ENCODE peak calls at places on chromosome 16, in seven cellular contexts. H is IMR-90, X is astrocyte, E is cardiac muscle cell, I is AG10803, V is A549, Y is mucosa of descending colon. Q is an unnamed sample.

GRCh38 chr16:30884760-30885159 is 9.1 kb downstream of the BCL7C start:
- DNase-seq in H (no peak), V (no peak), X (no peak), Y (no peak), E (no peak), I (no peak), Q (no peak)

GRCh38 chr16:2374644-2375043 is 34.1 kb upstream of the ABCA3 start:
- DNase-seq in H (no peak), Y (no peak), X (no peak), V (no peak), E (no peak), I (no peak), Q (no peak)

GRCh38 chr16:19329932-19330331 is 44.4 kb downstream of the CLEC19A start:
- DNase-seq in Y (no peak), I (peak), X (peak), H (no peak), E (no peak), V (no peak), Q (no peak)

GRCh38 chr16:73053038-73053378 is 5.1 kb upstream of the ZFHX3 start:
- DNase-seq in H (no peak), Y (no peak), E (no peak), X (no peak), V (no peak), I (no peak), Q (no peak)

GRCh38 chr16:65702707-65703402 is 581.0 kb upstream of the CDH11 start:
- DNase-seq in V (no peak), I (no peak), Y (no peak), X (peak), H (no peak), E (peak), Q (no peak)

GRCh38 chr16:12504312-12504711 is 299.4 kb downstream of the CPPED1 start:
- DNase-seq in I (no peak), X (no peak), H (peak), Y (no peak), E (no peak), V (no peak), Q (no peak)

GRCh38 chr16:11349599-11350276 is 4.5 kb downstream of the RMI2 start:
- DNase-seq in V (no peak), X (peak), H (peak), E (no peak), I (peak), Y (peak), Q (no peak)

GRCh38 chr16:29961479-29962343 is at the start of gene TMEM219:
- DNase-seq in H (peak), E (peak), I (peak), V (peak), Y (peak), X (peak), Q (peak)

GRCh38 chr16:85386467-85387170 is 226.5 kb upstream of the GSE1 start:
- DNase-seq in I (no peak), E (no peak), Y (peak), H (no peak), X (no peak), V (no peak), Q (no peak)

GRCh38 chr16:85293899-85294642 is 181.8 kb upstream of the CIBAR2 start:
- DNase-seq in Y (no peak), E (no peak), H (no peak), X (no peak), I (no peak), V (no peak), Q (no peak)

GRCh38 chr16:15996432-15997109 is 47.2 kb downstream of the ABCC1 start:
- DNase-seq in V (peak), H (peak), Y (no peak), X (peak), E (no peak), I (peak), Q (no peak)

GRCh38 chr16:56108724-56109123 is 82.6 kb upstream of the GNAO1 start:
- DNase-seq in H (no peak), E (no peak), I (no peak), X (no peak), V (no peak), Y (no peak), Q (no peak)

GRCh38 chr16:10868562-10869469 is 8.2 kb upstream of the CIITA start:
- DNase-seq in I (no peak), V (no peak), H (no peak), X (no peak), Y (peak), E (no peak), Q (no peak)

GRCh38 chr16:2821483-2822157 is 4.6 kb downstream of the PRSS21 start:
- DNase-seq in X (no peak), H (no peak), V (no peak), I (peak), E (no peak), Y (no peak), Q (no peak)

GRCh38 chr16:83603981-83604570 is 203.7 kb upstream of the HSBP1 start:
- DNase-seq in Y (no peak), X (no peak), H (no peak), V (no peak), E (no peak), I (peak), Q (no peak)

GRCh38 chr16:83602797-83603735 is 204.7 kb upstream of the HSBP1 start:
- DNase-seq in V (no peak), X (no peak), I (no peak), H (no peak), Y (no peak), E (no peak), Q (no peak)

GRCh38 chr16:83599789-83600462 is 207.9 kb upstream of the HSBP1 start:
- DNase-seq in V (no peak), I (no peak), X (no peak), H (no peak), Y (no peak), E (no peak), Q (no peak)
- H3K4me3 ChIP-seq in V (no peak), I (no peak), X (no peak), H (no peak), Y (no peak), E (no peak), Q (no peak)

DNA sequence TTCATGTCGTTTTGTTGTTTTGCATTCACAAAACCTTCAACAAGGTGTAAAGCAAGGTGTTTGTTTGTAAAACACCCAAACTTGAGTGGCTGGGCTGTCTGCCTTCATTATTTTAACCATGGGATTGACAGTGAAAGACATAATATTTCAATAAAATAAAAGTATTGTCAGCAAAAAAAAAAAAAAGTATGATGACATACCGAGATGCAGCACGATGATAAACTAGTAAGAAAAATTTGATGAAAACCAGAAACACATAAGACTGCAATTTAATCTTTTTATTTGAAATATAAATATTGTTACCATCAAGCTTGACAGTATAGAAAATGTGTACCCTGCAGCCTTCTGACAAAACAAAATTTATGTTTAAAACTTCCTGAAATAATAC is 419.3 kb upstream of the DYNLRB2 start:
- DNase-seq in E (no peak), Y (no peak), X (no peak), V (no peak), H (no peak), I (no peak), Q (no peak)
- TF ChIP-seq CTCF in E (no peak), Y (no peak), X (no peak), V (no peak), H (no peak), I (no peak), Q (no peak)

DNA sequence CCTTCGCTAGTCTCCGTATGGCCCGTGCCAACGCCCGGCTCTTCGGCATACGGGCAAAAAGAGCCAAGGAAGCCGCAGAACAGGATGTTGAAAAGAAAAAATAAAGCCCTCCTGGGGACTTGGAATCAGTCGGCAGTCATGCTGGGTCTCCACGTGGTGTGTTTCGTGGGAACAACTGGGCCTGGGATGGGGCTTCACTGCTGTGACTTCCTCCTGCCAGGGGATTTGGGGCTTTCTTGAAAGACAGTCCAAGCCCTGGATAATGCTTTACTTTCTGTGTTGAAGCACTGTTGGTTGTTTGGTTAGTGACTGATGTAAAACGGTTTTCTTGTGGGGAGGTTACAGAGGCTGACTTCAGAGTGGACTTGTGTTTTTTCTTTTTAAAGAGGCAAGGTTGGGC is 2.5 kb downstream of the RPL13 start:
- DNase-seq in I (no peak), H (no peak), Y (no peak), X (no peak), E (no peak), V (no peak), Q (no peak)
- H3K4me3 ChIP-seq in I (no peak), H (no peak), Y (no peak), X (peak), E (no peak), V (peak), Q (peak)

GRCh38 chr16:21684199-21684598 is 20.4 kb downstream of the OTOA start:
- DNase-seq in I (no peak), H (no peak), V (no peak), E (no peak), X (no peak), Y (no peak), Q (no peak)
- TF ChIP-seq CTCF in I (peak), H (peak), V (peak), E (peak), X (peak), Y (no peak), Q (peak)

GRCh38 chr16:4113358-4114256 is 2.6 kb downstream of the ADCY9 start:
- DNase-seq in V (no peak), X (no peak), E (peak), H (no peak), I (no peak), Y (no peak), Q (no peak)
- H3K4me3 ChIP-seq in V (no peak), X (no peak), E (peak), H (peak), I (peak), Y (no peak), Q (no peak)

DNA sequence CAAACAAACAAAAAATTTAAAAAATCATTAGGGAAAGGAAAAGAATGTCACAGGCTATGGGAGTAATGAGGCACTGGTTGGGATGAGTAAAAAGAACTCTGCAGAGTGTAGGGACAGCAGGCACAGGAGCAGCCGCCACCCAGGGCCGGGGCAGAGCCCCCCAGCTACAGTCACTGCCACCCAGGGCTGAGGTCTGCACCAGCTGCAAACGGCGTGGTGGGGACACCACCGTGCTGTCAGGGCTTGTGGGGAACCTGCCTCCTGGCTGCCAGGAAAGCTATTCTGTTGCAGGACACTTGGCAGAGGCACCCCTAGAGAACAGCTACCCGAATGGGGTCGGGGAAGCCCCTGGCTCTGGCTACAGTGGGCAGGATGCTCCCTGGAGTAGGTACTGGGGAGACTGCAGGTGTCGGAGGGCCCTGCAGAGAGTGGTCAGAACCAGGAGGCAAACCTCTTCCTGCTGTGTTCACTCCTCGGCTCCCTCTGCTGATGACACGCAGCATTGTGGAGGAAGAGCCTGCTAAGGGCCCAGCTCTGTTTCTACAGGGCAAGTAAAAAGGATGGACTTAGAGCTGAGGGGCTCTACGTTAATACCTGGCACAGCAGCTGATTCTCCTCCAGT is 32.3 kb upstream of the CAPN15 start:
- DNase-seq in V (peak), H (peak), Y (no peak), E (peak), X (no peak), I (peak), Q (no peak)
- TF ChIP-seq CTCF in V (peak), H (peak), Y (no peak), E (peak), X (peak), I (peak), Q (peak)

GRCh38 chr16:75257886-75258806 is 6.7 kb upstream of the BCAR1 start:
- DNase-seq in I (no peak), Y (no peak), V (no peak), E (no peak), H (no peak), X (no peak), Q (no peak)
- H3K4me3 ChIP-seq in I (no peak), Y (no peak), V (no peak), E (no peak), H (no peak), X (no peak), Q (no peak)

GRCh38 chr16:51816929-51817328 is 665.9 kb upstream of the SALL1 start:
- DNase-seq in I (peak), H (peak), E (no peak), Y (no peak), V (no peak), X (peak), Q (no peak)

GRCh38 chr16:51815527-51815926 is 664.5 kb upstream of the SALL1 start:
- DNase-seq in X (no peak), Y (no peak), E (no peak), H (peak), V (no peak), I (no peak), Q (no peak)

GRCh38 chr16:51812945-51813344 is 661.9 kb upstream of the SALL1 start:
- DNase-seq in I (no peak), H (no peak), V (no peak), E (no peak), Y (no peak), X (no peak), Q (no peak)

GRCh38 chr16:51814617-51815016 is 663.5 kb upstream of the SALL1 start:
- DNase-seq in X (no peak), V (no peak), I (no peak), Y (no peak), E (peak), H (no peak), Q (no peak)

DNA sequence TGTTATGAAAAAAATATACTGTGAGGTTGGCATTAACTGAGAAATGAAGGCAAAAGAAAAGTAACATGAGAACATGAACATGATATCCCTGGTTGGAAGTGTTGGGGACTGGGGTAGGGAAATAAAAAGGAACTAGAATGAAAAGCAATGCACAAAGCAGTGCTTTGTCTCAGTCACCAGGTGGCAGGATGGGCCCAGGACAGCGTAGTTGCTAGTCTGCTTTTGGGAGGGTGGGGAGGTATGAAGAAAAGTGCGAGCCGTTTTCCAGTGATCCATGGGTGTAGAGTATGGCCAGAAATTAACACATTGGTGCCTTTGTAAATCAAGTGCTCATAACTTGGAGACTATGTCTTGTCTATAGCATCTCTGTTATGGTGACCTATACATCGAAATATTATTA is 662.5 kb upstream of the SALL1 start:
- DNase-seq in E (no peak), H (no peak), I (no peak), V (no peak), X (no peak), Y (no peak), Q (no peak)
- TF ChIP-seq CTCF in E (no peak), H (peak), I (no peak), V (no peak), X (no peak), Y (no peak), Q (no peak)

DNA sequence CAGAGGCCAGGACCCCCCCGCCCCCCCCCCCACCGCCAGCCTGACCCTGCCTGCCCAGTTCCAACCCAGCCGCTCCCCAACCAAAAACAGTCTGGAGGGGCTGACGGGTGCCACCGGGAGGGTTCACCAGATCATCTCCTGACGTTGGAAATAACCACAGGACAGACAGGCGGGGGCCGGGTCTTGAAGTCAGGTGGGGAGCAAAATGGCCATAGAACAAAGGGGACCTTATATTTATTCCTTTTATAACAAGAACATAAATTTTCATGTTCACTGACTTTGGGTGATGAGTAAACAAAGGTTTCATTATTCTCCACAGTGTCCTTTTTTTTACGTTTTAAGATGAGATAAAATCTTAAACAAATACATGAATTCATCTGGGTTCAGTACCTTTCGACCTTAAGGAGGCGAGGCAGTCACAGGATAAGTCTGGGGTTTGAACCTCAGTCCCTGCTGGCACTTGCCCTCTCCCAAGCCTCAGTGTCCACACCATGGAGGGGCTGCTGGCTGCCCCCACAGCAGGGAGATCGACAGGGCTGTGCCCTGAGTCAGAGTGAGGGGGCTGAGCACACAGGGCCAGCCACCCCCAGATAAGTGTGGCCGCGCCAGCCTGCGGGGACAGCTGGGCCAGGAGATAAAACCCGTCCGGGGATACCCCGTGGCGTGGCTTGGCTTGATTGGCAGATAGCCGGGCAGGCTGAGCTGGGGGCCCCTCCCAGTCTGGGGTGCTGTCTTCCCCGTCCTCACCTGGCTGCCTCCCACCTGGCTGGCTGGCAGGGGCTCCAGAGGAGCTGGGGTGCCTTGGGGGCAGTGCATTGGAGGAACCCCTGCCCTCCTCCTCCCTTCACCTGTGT is 15.0 kb downstream of the SLC7A5 start:
- DNase-seq in I (no peak), X (no peak), E (no peak), H (no peak), V (no peak), Y (peak), Q (no peak)
- H3K4me3 ChIP-seq in I (no peak), X (no peak), E (no peak), H (no peak), V (peak), Y (no peak), Q (no peak)

DNA sequence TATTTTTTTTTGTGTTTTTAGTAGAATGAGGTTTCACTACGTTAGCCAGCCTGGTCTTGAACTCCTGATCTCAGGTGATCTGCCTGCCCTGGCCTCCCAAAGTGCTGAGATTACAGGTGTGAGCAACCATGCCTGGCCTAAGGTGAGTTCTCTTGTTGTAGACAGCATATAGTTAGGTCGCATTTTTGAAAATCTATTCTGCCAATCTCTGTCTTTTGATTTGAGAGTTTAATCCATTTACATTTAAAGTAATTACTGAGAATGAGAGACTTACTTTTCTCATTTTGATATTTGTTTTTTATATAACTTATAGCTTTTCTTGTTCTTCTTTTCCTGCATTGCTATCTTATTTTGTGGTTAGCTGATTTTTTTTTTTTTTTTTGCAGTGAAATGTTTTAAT is 6.3 kb upstream of the PRKCB start:
- DNase-seq in H (no peak), E (no peak), I (no peak), X (no peak), Y (no peak), V (no peak), Q (no peak)
- TF ChIP-seq CTCF in H (no peak), E (no peak), I (no peak), X (no peak), Y (no peak), V (no peak), Q (no peak)

Q was measured in GM12864.